ENCODE peak calls at places on chromosomes 5 and 9, in eight cellular contexts. V is astrocyte of the spinal cord, I is IMR-90, D is ascending aorta, W is fibroblast of the aortic adventitia, H is lung, M is stomach, G is AG04450. N is an unnamed sample.

GRCh38 chr5:123717139-123717538 is 205.2 kb downstream of the CSNK1G3 start:
- DNase-seq in I (peak; percentile 85), M (no peak), H (no peak), D (no peak), G (peak; percentile 70), V (peak; percentile 85), W (peak; percentile 84), N (peak; percentile 48)

GRCh38 chr5:1763960-1764605 is 35.6 kb downstream of the MRPL36 start:
- DNase-seq in D (peak; percentile 28), M (no peak), W (no peak), I (no peak), H (no peak), V (no peak), G (no peak), N (peak; percentile 4)

GRCh38 chr5:141876628-141877477 is 1.4 kb downstream of the PCDH1 start:
- DNase-seq in H (no peak), V (no peak), W (no peak), I (no peak), D (peak; percentile 64), M (peak; percentile 71), G (no peak), N (no peak)

GRCh38 chr9:37984672-37985611 is 81.0 kb upstream of the SLC25A51 start:
- DNase-seq in W (peak; percentile 63), M (no peak), H (no peak), D (no peak), V (peak; percentile 69), G (no peak), I (peak; percentile 72), N (peak; percentile 75)

GRCh38 chr5:114185274-114185673 is 176.6 kb upstream of the KCNN2 start:
- DNase-seq in G (no peak), V (no peak), M (no peak), W (no peak), D (no peak), H (no peak), I (no peak), N (peak; percentile 74)

GRCh38 chr5:139951296-139951924 is 91.7 kb downstream of the NRG2 start:
- DNase-seq in G (no peak), D (no peak), H (peak; percentile 23), I (no peak), V (no peak), W (no peak), M (no peak), N (no peak)

GRCh38 chr5:173314166-173314952 is 13.9 kb downstream of the STC2 start:
- DNase-seq in V (no peak), G (no peak), I (peak; percentile 41), H (no peak), M (no peak), W (peak; percentile 50), D (peak; percentile 50), N (peak; percentile 62)

GRCh38 chr5:3278643-3279042 is 317.0 kb upstream of the IRX1 start:
- DNase-seq in M (no peak), H (no peak), D (no peak), W (no peak), V (no peak), I (no peak), G (no peak), N (no peak)

GRCh38 chr5:132313378-132313777 is 19.2 kb downstream of the SLC22A4 start:
- DNase-seq in D (no peak), H (no peak), G (no peak), V (no peak), I (peak; percentile 61), W (peak; percentile 93), M (no peak), N (peak; percentile 58)

GRCh38 chr5:147369742-147370374 is 135.0 kb downstream of the STK32A start:
- DNase-seq in W (peak; percentile 60), I (peak; percentile 20), G (no peak), V (peak; percentile 57), M (no peak), D (no peak), H (no peak), N (no peak)

GRCh38 chr5:81626524-81626923 is 124.4 kb downstream of the SSBP2 start:
- DNase-seq in G (peak; percentile 46), W (peak; percentile 64), M (no peak), I (peak; percentile 90), V (peak; percentile 75), H (no peak), D (no peak), N (peak; percentile 93)

GRCh38 chr5:75536694-75537360 is 25.1 kb downstream of the POLK start:
- DNase-seq in W (no peak), G (no peak), H (no peak), V (no peak), D (no peak), I (no peak), M (no peak), N (no peak)

GRCh38 chr5:151222054-151222768 is 1.7 kb downstream of the CCDC69 start:
- DNase-seq in I (no peak), D (no peak), M (no peak), H (no peak), W (no peak), V (no peak), G (no peak), N (no peak)

GRCh38 chr5:68891718-68892117 is 202.1 kb upstream of the SLC30A5 start:
- DNase-seq in W (no peak), G (no peak), D (no peak), M (no peak), H (no peak), I (no peak), V (no peak), N (no peak)

GRCh38 chr5:59185757-59186385 is 603.0 kb downstream of the RAB3C start:
- DNase-seq in M (no peak), G (no peak), H (no peak), V (no peak), D (no peak), I (no peak), W (no peak), N (no peak)

GRCh38 chr5:42745426-42745825 is 11.2 kb upstream of the CCDC152 start:
- DNase-seq in V (no peak), W (peak; percentile 9), G (no peak), I (no peak), M (no peak), D (no peak), H (no peak), N (peak; percentile 12)
- TF ChIP-seq CTCF in V (peak; percentile 42), W (peak; percentile 51), G (peak; percentile 40), I (peak; percentile 19), M (no peak), D (no peak), H (no peak), N (peak; percentile 38)

GRCh38 chr9:77019810-77020437 is 469 bp downstream of the FOXB2 start:
- DNase-seq in W (no peak), D (no peak), V (no peak), M (no peak), H (no peak), I (no peak), G (no peak), N (no peak)

GRCh38 chr9:77020438-77021264 is 1.2 kb downstream of the FOXB2 start:
- DNase-seq in I (no peak), M (no peak), W (no peak), V (no peak), H (no peak), D (no peak), G (no peak), N (no peak)

GRCh38 chr9:77018058-77019009 is 1.1 kb upstream of the FOXB2 start:
- DNase-seq in I (no peak), V (no peak), W (no peak), G (no peak), D (no peak), M (no peak), H (no peak), N (no peak)

GRCh38 chr9:77017505-77017894 is 2.0 kb upstream of the FOXB2 start:
- DNase-seq in D (no peak), G (no peak), M (no peak), W (no peak), I (no peak), V (no peak), H (no peak), N (no peak)

GRCh38 chr9:77019010-77019809 is at the start of gene FOXB2:
- DNase-seq in V (no peak), W (no peak), I (no peak), D (no peak), G (no peak), M (no peak), H (no peak), N (no peak)
- H3K4me3 ChIP-seq in V (no peak within 1 kb of the TSS), W (no peak within 1 kb of the TSS), I (no peak within 1 kb of the TSS), D (peak within 1 kb of the TSS; percentile 46), G (no peak within 1 kb of the TSS), M (peak within 1 kb of the TSS; percentile 41), H (peak within 1 kb of the TSS; percentile 1), N (no peak within 1 kb of the TSS)

DNA sequence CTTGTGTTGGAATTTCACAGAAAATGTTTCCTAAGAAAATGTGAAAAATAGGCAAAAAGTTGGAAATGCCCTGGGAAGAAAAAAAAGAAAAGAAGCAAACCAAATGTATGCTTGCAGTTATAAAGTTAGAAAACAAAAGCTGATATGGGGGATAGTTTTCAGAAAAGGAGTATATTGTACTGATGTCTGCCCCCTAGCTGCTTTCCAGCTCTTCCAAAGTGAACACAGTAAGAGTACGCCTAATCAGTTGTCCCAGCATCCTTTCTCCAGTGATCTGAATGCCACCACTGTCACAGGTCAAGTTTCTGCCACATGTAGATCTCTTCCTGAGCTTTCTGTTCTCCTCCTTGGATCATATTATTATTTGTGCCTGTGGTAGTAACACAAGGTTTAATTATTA is 5.8 kb downstream of the TYRP1 start:
- DNase-seq in I (no peak), V (no peak), H (no peak), M (no peak), G (no peak), W (no peak), D (no peak), N (no peak)
- TF ChIP-seq CTCF in I (peak; percentile 11), V (peak; percentile 29), H (no peak), M (no peak), G (peak; percentile 27), W (peak; percentile 33), D (no peak), N (no peak)

GRCh38 chr5:14667770-14668169 is 3.3 kb downstream of the OTULIN start:
- DNase-seq in M (no peak), I (no peak), W (no peak), G (no peak), H (no peak), V (no peak), D (no peak), N (no peak)

GRCh38 chr5:14668247-14668646 is 3.7 kb downstream of the OTULIN start:
- DNase-seq in I (no peak), V (no peak), H (no peak), G (no peak), W (no peak), D (no peak), M (no peak), N (no peak)

GRCh38 chr5:14669975-14670374 is 5.5 kb downstream of the OTULIN start:
- DNase-seq in I (peak; percentile 25), V (peak; percentile 56), H (no peak), D (no peak), M (no peak), W (peak; percentile 45), G (no peak), N (no peak)

GRCh38 chr5:14671414-14671813 is 6.9 kb downstream of the OTULIN start:
- DNase-seq in W (peak; percentile 58), V (peak; percentile 53), M (no peak), G (no peak), I (peak; percentile 71), D (no peak), H (no peak), N (no peak)

DNA sequence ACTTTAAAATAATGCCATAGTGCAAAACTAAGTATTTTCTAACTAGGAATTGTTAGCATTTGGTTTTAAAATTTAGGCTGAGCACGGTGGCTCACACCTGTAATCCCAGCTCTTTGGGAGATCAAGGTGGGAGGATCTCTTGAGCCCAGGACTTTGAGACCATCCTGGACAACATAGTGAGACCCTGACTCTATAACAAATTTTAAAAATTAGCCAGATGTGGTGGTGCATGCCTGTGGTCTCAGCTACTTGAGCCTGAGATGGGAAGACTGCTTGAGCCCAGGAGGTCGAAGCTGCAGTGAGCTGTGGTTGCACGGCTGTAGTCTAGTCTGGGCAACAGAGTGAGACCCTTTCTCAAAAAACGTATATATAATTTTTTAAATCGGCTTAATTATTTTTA is 4.9 kb downstream of the OTULIN start:
- DNase-seq in M (no peak), I (no peak), H (no peak), G (no peak), V (no peak), D (no peak), W (no peak), N (no peak)
- H3K4me3 ChIP-seq in M (no peak overlapping the region), I (no peak overlapping the region), H (no peak overlapping the region), G (no peak overlapping the region), V (no peak overlapping the region), D (no peak overlapping the region), W (no peak overlapping the region), N (no peak overlapping the region)

N was measured in foreskin fibroblast.